ENCODE peak calls at places on chromosomes 12 and 14, in ten cellular contexts. R is mammary epithelial cell; P is aorta; D is AG09309; G is heart left ventricle; M is cardiac fibroblast; U is spleen; X is choroid plexus epithelial cell; Z is CD4-positive, CD25-positive, alpha-beta regulatory T cell; I is GM12865. O is an unnamed sample.

GRCh38 chr12:104059963-104060362 is 4.4 kb upstream of the HCFC2 start:
- DNase-seq in G (no peak), P (no peak), M (no peak), R (no peak), I (no peak), Z (no peak), D (no peak), U (no peak), X (no peak), O (no peak)

GRCh38 chr14:95147597-95147996 is 9.7 kb downstream of the DICER1 start:
- DNase-seq in I (no peak), X (no peak), G (no peak), U (no peak), P (no peak), M (no peak), R (no peak), D (no peak), Z (no peak), O (no peak)

GRCh38 chr12:52200086-52200782 is 8.4 kb upstream of the KRT80 start:
- DNase-seq in D (no peak), G (peak), X (no peak), Z (no peak), I (no peak), M (no peak), R (no peak), U (no peak), P (peak), O (peak)

GRCh38 chr12:108730337-108731104 is 797 bp downstream of the CORO1C start:
- DNase-seq in G (peak), R (peak), U (peak), M (peak), X (peak), I (peak), D (no peak), P (peak), Z (peak), O (peak)

GRCh38 chr14:54893151-54893760 is 9.4 kb downstream of the GCH1 start:
- DNase-seq in I (peak), D (no peak), Z (no peak), U (no peak), P (no peak), G (no peak), R (peak), X (peak), M (peak), O (peak)

GRCh38 chr12:80186727-80187217 is 87.4 kb downstream of the OTOGL start:
- DNase-seq in R (peak), P (no peak), G (no peak), D (peak), U (no peak), Z (peak), M (peak), I (peak), X (peak), O (peak)

GRCh38 chr14:83416476-83416875 is 1882.8 kb upstream of the SEL1L start:
- DNase-seq in P (no peak), X (no peak), I (no peak), Z (no peak), U (no peak), M (peak), R (no peak), D (no peak), G (no peak), O (no peak)

GRCh38 chr14:85060116-85060515 is 469.8 kb upstream of the FLRT2 start:
- DNase-seq in U (no peak), X (peak), G (no peak), R (peak), Z (no peak), P (no peak), D (peak), I (no peak), M (peak), O (no peak)

GRCh38 chr12:112005419-112006395 is 7.3 kb downstream of the TMEM116 start:
- DNase-seq in X (peak), G (peak), Z (no peak), U (no peak), M (no peak), P (no peak), I (no peak), R (peak), D (no peak), O (peak)

GRCh38 chr12:56658921-56659320 is 13.1 kb upstream of the ATP5F1B start:
- DNase-seq in R (no peak), I (peak), M (no peak), G (no peak), P (no peak), D (no peak), U (no peak), Z (no peak), X (no peak), O (no peak)

GRCh38 chr12:45775964-45776363 is 46.5 kb downstream of the ARID2 start:
- DNase-seq in G (no peak), Z (no peak), P (no peak), M (no peak), R (no peak), I (no peak), D (no peak), U (no peak), X (no peak), O (no peak)

GRCh38 chr14:52467515-52468266 is 84.6 kb downstream of the TXNDC16 start:
- DNase-seq in G (no peak), I (peak), Z (no peak), U (no peak), M (no peak), R (no peak), X (no peak), D (no peak), P (no peak), O (no peak)

GRCh38 chr12:44774815-44775411 is 101.2 kb downstream of the NELL2 start:
- DNase-seq in Z (peak), R (peak), I (peak), P (no peak), U (peak), M (peak), G (no peak), D (no peak), X (peak), O (peak)

GRCh38 chr12:93459992-93460391 is 7.3 kb upstream of the MRPL42 start:
- DNase-seq in R (no peak), G (no peak), Z (no peak), U (no peak), X (no peak), P (no peak), I (no peak), D (no peak), M (no peak), O (no peak)

GRCh38 chr12:100229036-100229635 is 28.5 kb downstream of the ACTR6 start:
- DNase-seq in X (peak), R (peak), M (peak), Z (no peak), D (no peak), I (peak), G (no peak), U (no peak), P (no peak), O (no peak)

GRCh38 chr14:30993071-30993470 is 32.4 kb upstream of the AP4S1 start:
- DNase-seq in D (no peak), I (no peak), R (no peak), P (no peak), U (no peak), G (no peak), M (no peak), X (no peak), Z (no peak), O (no peak)

GRCh38 chr14:23299558-23299957 is 3.1 kb downstream of the PPP1R3E start:
- DNase-seq in M (peak), U (no peak), D (no peak), I (peak), R (peak), X (peak), P (no peak), Z (no peak), G (no peak), O (no peak)

GRCh38 chr14:77055981-77056380 is 27.5 kb upstream of the IRF2BPL start:
- DNase-seq in R (no peak), D (no peak), G (no peak), U (no peak), I (no peak), M (no peak), Z (no peak), P (peak), X (no peak), O (no peak)

GRCh38 chr12:94265966-94266365 is 117.6 kb downstream of the PLXNC1 start:
- DNase-seq in R (no peak), G (no peak), U (no peak), I (no peak), D (no peak), Z (no peak), X (no peak), P (no peak), M (no peak), O (no peak)

GRCh38 chr12:121590476-121591143 is 9.8 kb upstream of the KDM2B start:
- DNase-seq in U (no peak), D (no peak), P (no peak), R (peak), X (peak), M (peak), I (peak), G (no peak), Z (peak), O (peak)

GRCh38 chr14:22314183-22314820 is 274.7 kb downstream of the DAD1 start:
- DNase-seq in D (no peak), I (peak), P (no peak), U (no peak), R (peak), X (peak), Z (no peak), G (no peak), M (peak), O (peak)

GRCh38 chr12:57428965-57429364 is 1.9 kb downstream of the R3HDM2 start:
- DNase-seq in P (no peak), G (no peak), X (no peak), Z (no peak), R (no peak), D (no peak), M (no peak), I (no peak), U (no peak), O (no peak)

GRCh38 chr14:105473677-105474477 is 744 bp upstream of the CRIP2 start:
- DNase-seq in D (peak), R (peak), Z (peak), U (peak), X (peak), M (peak), P (peak), G (peak), I (no peak), O (peak)

GRCh38 chr12:70598467-70599194 is 38.6 kb downstream of the PTPRB start:
- DNase-seq in D (no peak), R (no peak), G (no peak), U (no peak), X (no peak), M (peak), Z (no peak), I (no peak), P (no peak), O (no peak)

GRCh38 chr14:77186911-77187648 is 5.5 kb downstream of the TMEM63C start:
- DNase-seq in R (peak), Z (no peak), M (peak), I (no peak), G (no peak), X (peak), D (no peak), P (no peak), U (no peak), O (peak)

GRCh38 chr14:54699087-54699530 is 132.2 kb downstream of the SAMD4A start:
- DNase-seq in G (peak), M (peak), I (no peak), P (no peak), U (no peak), X (no peak), R (no peak), Z (no peak), D (no peak), O (no peak)

GRCh38 chr14:91059576-91060471 is 617 bp downstream of the RPS6KA5 start:
- DNase-seq in P (peak), Z (peak), R (peak), I (peak), X (peak), M (no peak), U (peak), D (no peak), G (peak), O (peak)

GRCh38 chr12:53940448-53941014 is 1.9 kb downstream of the HOXC13 start:
- DNase-seq in U (no peak), R (peak), D (no peak), Z (no peak), I (no peak), X (no peak), G (no peak), M (no peak), P (no peak), O (peak)

GRCh38 chr14:35341454-35342159 is 49.4 kb downstream of the PSMA6 start:
- DNase-seq in U (peak), X (peak), I (no peak), Z (no peak), P (peak), M (peak), G (peak), D (peak), R (peak), O (peak)

GRCh38 chr12:120444676-120445075 is 1.5 kb downstream of the TRIAP1 start:
- DNase-seq in R (no peak), G (no peak), M (no peak), I (no peak), Z (no peak), U (no peak), X (no peak), D (no peak), P (no peak), O (no peak)

GRCh38 chr12:102824218-102824835 is 92.7 kb downstream of the PAH start:
- DNase-seq in R (peak), P (peak), U (peak), D (no peak), G (peak), I (peak), Z (no peak), M (peak), X (peak), O (peak)

GRCh38 chr14:65134651-65135579 is 32.6 kb upstream of the MAX start:
- DNase-seq in M (no peak), U (no peak), R (no peak), P (no peak), D (peak), I (no peak), X (no peak), G (no peak), Z (no peak), O (no peak)

GRCh38 chr12:121513464-121514183 is 67.2 kb downstream of the KDM2B start:
- DNase-seq in Z (no peak), M (no peak), X (no peak), U (peak), I (peak), G (no peak), R (no peak), D (no peak), P (no peak), O (peak)

GRCh38 chr14:94079891-94080605 is 954 bp downstream of the DDX24 start:
- DNase-seq in D (no peak), X (peak), Z (no peak), R (no peak), U (no peak), M (peak), I (peak), P (no peak), G (no peak), O (no peak)

GRCh38 chr12:102539651-102540553 is 59.5 kb upstream of the IGF1 start:
- DNase-seq in X (peak), M (peak), P (no peak), G (no peak), U (no peak), I (no peak), R (no peak), Z (no peak), D (peak), O (no peak)

GRCh38 chr12:55818140-55818728 is 393 bp downstream of the ORMDL2 start:
- DNase-seq in M (no peak), Z (no peak), I (no peak), R (no peak), X (no peak), G (no peak), P (peak), U (no peak), D (no peak), O (no peak)

GRCh38 chr12:92551853-92552397 is 150.9 kb upstream of the PLEKHG7 start:
- DNase-seq in X (peak), D (no peak), I (peak), R (peak), U (no peak), M (no peak), G (no peak), P (no peak), Z (no peak), O (no peak)

GRCh38 chr12:5088586-5089264 is 45.0 kb downstream of the KCNA5 start:
- DNase-seq in M (peak), P (no peak), G (peak), U (no peak), X (peak), I (no peak), Z (no peak), R (no peak), D (peak), O (no peak)

GRCh38 chr14:50822501-50823042 is 8.4 kb downstream of the NIN start:
- DNase-seq in X (no peak), Z (no peak), G (no peak), I (peak), M (no peak), U (peak), P (no peak), D (no peak), R (no peak), O (no peak)
- H3K4me3 ChIP-seq in X (no peak), Z (peak), G (no peak), I (peak), M (no peak), U (no peak), P (no peak), D (no peak), R (no peak), O (no peak)

DNA sequence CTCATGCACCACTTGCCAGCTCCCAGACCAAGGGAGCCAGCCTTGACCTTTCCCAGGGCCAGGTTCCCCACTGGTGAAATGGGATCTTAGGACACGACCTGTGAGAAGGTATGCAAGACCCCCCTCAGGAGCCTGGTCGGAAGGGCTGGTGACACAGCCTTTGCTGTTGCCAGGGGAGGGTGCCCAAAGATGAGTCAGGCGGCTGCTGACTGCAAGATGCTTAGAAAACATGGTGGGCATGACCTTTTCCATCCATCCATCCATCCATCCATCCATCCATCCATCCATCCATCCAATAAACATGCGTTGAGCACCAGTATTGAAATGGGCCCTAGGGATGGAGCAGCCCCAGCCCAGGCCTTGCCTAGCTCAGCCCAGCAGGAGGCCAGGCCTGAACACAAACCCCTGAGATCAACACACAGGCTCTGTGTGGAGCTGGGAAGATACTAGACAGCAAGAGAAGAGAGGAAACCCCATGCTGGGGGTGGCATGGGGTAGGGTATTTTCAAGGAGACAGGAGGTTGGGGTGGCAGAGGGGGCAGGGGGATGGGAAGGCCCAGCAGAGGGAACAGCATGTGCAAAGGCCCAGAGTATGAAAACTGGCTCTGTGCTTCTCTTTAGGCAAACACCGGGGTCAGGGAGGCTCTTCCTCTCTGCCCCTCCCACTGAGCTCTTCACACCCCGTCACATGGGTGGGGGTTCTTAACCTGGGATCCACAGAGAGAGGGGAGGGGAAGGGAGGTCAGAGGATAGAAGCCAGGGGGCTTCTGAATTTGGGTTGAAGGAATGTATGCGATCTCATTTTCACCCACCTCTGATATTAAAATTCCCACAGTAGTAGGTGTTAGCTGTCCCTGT is 26.2 kb upstream of the YY1 start:
- DNase-seq in D (no peak), P (no peak), Z (no peak), X (no peak), R (no peak), M (no peak), G (no peak), U (peak), I (no peak), O (peak)
- H3K4me3 ChIP-seq in D (no peak), P (no peak), Z (peak), X (no peak), R (no peak), M (no peak), G (no peak), U (no peak), I (no peak), O (no peak)

GRCh38 chr12:63863658-63864455 is 19.4 kb downstream of the SRGAP1 start:
- DNase-seq in R (no peak), Z (no peak), I (no peak), P (no peak), M (no peak), X (no peak), G (no peak), U (no peak), D (no peak), O (no peak)

GRCh38 chr12:63865448-63865847 is 20.9 kb downstream of the SRGAP1 start:
- DNase-seq in G (no peak), I (no peak), D (no peak), X (no peak), Z (no peak), P (no peak), R (no peak), M (no peak), U (no peak), O (no peak)

GRCh38 chr12:63864456-63864709 is 19.9 kb downstream of the SRGAP1 start:
- DNase-seq in G (no peak), I (no peak), D (no peak), X (no peak), Z (no peak), P (no peak), U (no peak), R (no peak), M (no peak), O (no peak)

GRCh38 chr12:63857771-63858670 is 13.5 kb downstream of the SRGAP1 start:
- DNase-seq in U (no peak), D (peak), I (no peak), Z (no peak), R (no peak), M (peak), P (no peak), G (no peak), X (peak), O (no peak)

GRCh38 chr12:63862187-63863107 is 17.9 kb downstream of the SRGAP1 start:
- DNase-seq in X (no peak), D (no peak), G (peak), I (no peak), M (peak), R (peak), U (no peak), P (no peak), Z (no peak), O (no peak)
- H3K4me3 ChIP-seq in X (no peak), D (no peak), G (no peak), I (no peak), M (no peak), R (no peak), U (no peak), P (no peak), Z (no peak), O (no peak)

GRCh38 chr12:123131879-123132402 is 18.9 kb downstream of the PITPNM2 start:
- DNase-seq in P (no peak), G (peak), X (no peak), R (peak), I (no peak), M (no peak), U (peak), D (no peak), Z (peak), O (no peak)
- H3K4me3 ChIP-seq in P (no peak), G (no peak), X (no peak), R (no peak), I (no peak), M (no peak), U (no peak), D (no peak), Z (peak), O (no peak)

O was measured in H7.